ENCODE peak calls at places on chromosomes 13 and 19, in eight cellular contexts. One of them, this sample, is unnamed.

GRCh38 chr13:99977912-99978780 is 3.4 kb upstream of the ZIC2 start:
- DNase-seq in activated naive CD4-positive, alpha-beta T cell treated with anti-CD3 and anti-CD28 coated beads for 36 hours: no peak
- DNase-seq in SK-MEL-5: no peak
- DNase-seq in HFF-Myc: no peak
- DNase-seq in activated CD4-positive, alpha-beta T cell treated with anti-CD3 and anti-CD28 coated beads, Interleukin-2, amount 50 U/mL, for 1 hour: no peak
- DNase-seq in DND-41: peak
- DNase-seq in HFFc6: no peak
- DNase-seq in B cell: no peak
- DNase-seq in this sample: no peak

GRCh38 chr13:36673352-36673751 is 468 bp upstream of the SERTM1 start:
- DNase-seq in B cell: no peak
- DNase-seq in HFF-Myc: no peak
- DNase-seq in HFFc6: no peak
- DNase-seq in activated naive CD4-positive, alpha-beta T cell treated with anti-CD3 and anti-CD28 coated beads for 36 hours: no peak
- DNase-seq in DND-41: no peak
- DNase-seq in SK-MEL-5: no peak
- DNase-seq in activated CD4-positive, alpha-beta T cell treated with anti-CD3 and anti-CD28 coated beads, Interleukin-2, amount 50 U/mL, for 1 hour: no peak
- DNase-seq in this sample: no peak

GRCh38 chr13:99442273-99442895 is 58.9 kb upstream of the TM9SF2 start:
- DNase-seq in SK-MEL-5: peak
- DNase-seq in activated naive CD4-positive, alpha-beta T cell treated with anti-CD3 and anti-CD28 coated beads for 36 hours: peak
- DNase-seq in HFFc6: peak
- DNase-seq in HFF-Myc: no peak
- DNase-seq in B cell: peak
- DNase-seq in DND-41: peak
- DNase-seq in activated CD4-positive, alpha-beta T cell treated with anti-CD3 and anti-CD28 coated beads, Interleukin-2, amount 50 U/mL, for 1 hour: peak
- DNase-seq in this sample: peak

GRCh38 chr19:10368101-10368803 is 12.1 kb downstream of the TYK2 start:
- DNase-seq in activated naive CD4-positive, alpha-beta T cell treated with anti-CD3 and anti-CD28 coated beads for 36 hours: no peak
- DNase-seq in HFF-Myc: no peak
- DNase-seq in HFFc6: no peak
- DNase-seq in B cell: no peak
- DNase-seq in DND-41: no peak
- DNase-seq in SK-MEL-5: peak
- DNase-seq in activated CD4-positive, alpha-beta T cell treated with anti-CD3 and anti-CD28 coated beads, Interleukin-2, amount 50 U/mL, for 1 hour: no peak
- DNase-seq in this sample: no peak

GRCh38 chr13:105278797-105279425 is 1256.6 kb downstream of the EFNB2 start:
- DNase-seq in DND-41: no peak
- DNase-seq in activated naive CD4-positive, alpha-beta T cell treated with anti-CD3 and anti-CD28 coated beads for 36 hours: no peak
- DNase-seq in HFF-Myc: no peak
- DNase-seq in SK-MEL-5: no peak
- DNase-seq in B cell: no peak
- DNase-seq in HFFc6: no peak
- DNase-seq in activated CD4-positive, alpha-beta T cell treated with anti-CD3 and anti-CD28 coated beads, Interleukin-2, amount 50 U/mL, for 1 hour: no peak
- DNase-seq in this sample: no peak

GRCh38 chr19:1839658-1840540 is 8.4 kb downstream of the REXO1 start:
- DNase-seq in HFFc6: no peak
- DNase-seq in SK-MEL-5: no peak
- DNase-seq in HFF-Myc: no peak
- DNase-seq in activated naive CD4-positive, alpha-beta T cell treated with anti-CD3 and anti-CD28 coated beads for 36 hours: no peak
- DNase-seq in DND-41: no peak
- DNase-seq in activated CD4-positive, alpha-beta T cell treated with anti-CD3 and anti-CD28 coated beads, Interleukin-2, amount 50 U/mL, for 1 hour: no peak
- DNase-seq in B cell: no peak
- DNase-seq in this sample: no peak

GRCh38 chr13:91247768-91248167 is 99.7 kb upstream of the MIR17HG start:
- DNase-seq in activated CD4-positive, alpha-beta T cell treated with anti-CD3 and anti-CD28 coated beads, Interleukin-2, amount 50 U/mL, for 1 hour: no peak
- DNase-seq in B cell: no peak
- DNase-seq in DND-41: no peak
- DNase-seq in activated naive CD4-positive, alpha-beta T cell treated with anti-CD3 and anti-CD28 coated beads for 36 hours: no peak
- DNase-seq in HFF-Myc: no peak
- DNase-seq in HFFc6: no peak
- DNase-seq in SK-MEL-5: peak
- DNase-seq in this sample: no peak

GRCh38 chr13:37914781-37915391 is 45.3 kb upstream of the TRPC4 start:
- DNase-seq in SK-MEL-5: no peak
- DNase-seq in DND-41: no peak
- DNase-seq in activated CD4-positive, alpha-beta T cell treated with anti-CD3 and anti-CD28 coated beads, Interleukin-2, amount 50 U/mL, for 1 hour: no peak
- DNase-seq in HFF-Myc: no peak
- DNase-seq in HFFc6: no peak
- DNase-seq in B cell: no peak
- DNase-seq in activated naive CD4-positive, alpha-beta T cell treated with anti-CD3 and anti-CD28 coated beads for 36 hours: no peak
- DNase-seq in this sample: no peak

GRCh38 chr19:4229179-4229931 is at the start of gene EBI3:
- DNase-seq in B cell: peak
- DNase-seq in SK-MEL-5: no peak
- DNase-seq in activated CD4-positive, alpha-beta T cell treated with anti-CD3 and anti-CD28 coated beads, Interleukin-2, amount 50 U/mL, for 1 hour: no peak
- DNase-seq in HFF-Myc: no peak
- DNase-seq in HFFc6: no peak
- DNase-seq in DND-41: no peak
- DNase-seq in activated naive CD4-positive, alpha-beta T cell treated with anti-CD3 and anti-CD28 coated beads for 36 hours: peak
- DNase-seq in this sample: no peak

GRCh38 chr19:13095393-13095784 is 7.3 kb downstream of the LYL1 start:
- DNase-seq in activated CD4-positive, alpha-beta T cell treated with anti-CD3 and anti-CD28 coated beads, Interleukin-2, amount 50 U/mL, for 1 hour: no peak
- DNase-seq in HFF-Myc: no peak
- DNase-seq in SK-MEL-5: no peak
- DNase-seq in B cell: peak
- DNase-seq in HFFc6: no peak
- DNase-seq in activated naive CD4-positive, alpha-beta T cell treated with anti-CD3 and anti-CD28 coated beads for 36 hours: peak
- DNase-seq in DND-41: no peak
- DNase-seq in this sample: no peak

GRCh38 chr13:77919351-77920294 is 992 bp upstream of the EDNRB start:
- DNase-seq in DND-41: no peak
- DNase-seq in SK-MEL-5: peak
- DNase-seq in activated CD4-positive, alpha-beta T cell treated with anti-CD3 and anti-CD28 coated beads, Interleukin-2, amount 50 U/mL, for 1 hour: no peak
- DNase-seq in activated naive CD4-positive, alpha-beta T cell treated with anti-CD3 and anti-CD28 coated beads for 36 hours: no peak
- DNase-seq in HFFc6: no peak
- DNase-seq in B cell: no peak
- DNase-seq in HFF-Myc: no peak
- DNase-seq in this sample: no peak